ENCODE peak calls at places on chromosomes 1 and 21, in nine cellular contexts. One of them, this sample, is unnamed.

GRCh38 chr1:222911866-222912265 is 97.0 kb downstream of the DISP1 start:
- DNase-seq in prostate gland: no peak
- DNase-seq in GM10248: no peak
- DNase-seq in dorsolateral prefrontal cortex: no peak
- DNase-seq in GM13976: no peak
- DNase-seq in heart right ventricle: no peak
- DNase-seq in fibroblast of lung: peak
- DNase-seq in uterus: no peak
- DNase-seq in mucosa of descending colon: no peak
- DNase-seq in this sample: no peak

GRCh38 chr1:7409278-7409677 is 361.8 kb upstream of the VAMP3 start:
- DNase-seq in GM13976: peak
- DNase-seq in GM10248: no peak
- DNase-seq in uterus: no peak
- DNase-seq in prostate gland: peak
- DNase-seq in dorsolateral prefrontal cortex: peak
- DNase-seq in mucosa of descending colon: peak
- DNase-seq in fibroblast of lung: no peak
- DNase-seq in heart right ventricle: peak
- DNase-seq in this sample: no peak

GRCh38 chr1:7341145-7341900 is 429.8 kb upstream of the VAMP3 start:
- DNase-seq in GM13976: no peak
- DNase-seq in GM10248: no peak
- DNase-seq in fibroblast of lung: peak
- DNase-seq in prostate gland: no peak
- DNase-seq in dorsolateral prefrontal cortex: no peak
- DNase-seq in heart right ventricle: no peak
- DNase-seq in mucosa of descending colon: peak
- DNase-seq in uterus: no peak
- DNase-seq in this sample: no peak

GRCh38 chr1:207762622-207763021 is 10.8 kb downstream of the CD46 start:
- DNase-seq in prostate gland: no peak
- DNase-seq in heart right ventricle: no peak
- DNase-seq in fibroblast of lung: no peak
- DNase-seq in dorsolateral prefrontal cortex: no peak
- DNase-seq in GM13976: no peak
- DNase-seq in uterus: no peak
- DNase-seq in GM10248: no peak
- DNase-seq in mucosa of descending colon: no peak
- DNase-seq in this sample: no peak

GRCh38 chr1:15939181-15940109 is 36.5 kb downstream of the ZBTB17 start:
- DNase-seq in GM10248: no peak
- DNase-seq in prostate gland: peak
- DNase-seq in mucosa of descending colon: peak
- DNase-seq in GM13976: peak
- DNase-seq in uterus: peak
- DNase-seq in dorsolateral prefrontal cortex: no peak
- DNase-seq in heart right ventricle: no peak
- DNase-seq in fibroblast of lung: peak
- DNase-seq in this sample: no peak

GRCh38 chr1:188062456-188062855 is 1233.7 kb downstream of the PLA2G4A start:
- DNase-seq in prostate gland: no peak
- DNase-seq in GM13976: no peak
- DNase-seq in heart right ventricle: no peak
- DNase-seq in uterus: no peak
- DNase-seq in fibroblast of lung: peak
- DNase-seq in GM10248: no peak
- DNase-seq in mucosa of descending colon: no peak
- DNase-seq in dorsolateral prefrontal cortex: no peak
- DNase-seq in this sample: no peak

GRCh38 chr1:44405041-44405803 is at the start of gene RNF220:
- DNase-seq in dorsolateral prefrontal cortex: peak
- DNase-seq in GM13976: peak
- DNase-seq in heart right ventricle: peak
- DNase-seq in mucosa of descending colon: peak
- DNase-seq in prostate gland: peak
- DNase-seq in fibroblast of lung: peak
- DNase-seq in uterus: no peak
- DNase-seq in GM10248: peak
- DNase-seq in this sample: peak

GRCh38 chr1:43947061-43947889 is 525 bp downstream of the IPO13 start:
- DNase-seq in GM13976: no peak
- DNase-seq in mucosa of descending colon: no peak
- DNase-seq in prostate gland: no peak
- DNase-seq in dorsolateral prefrontal cortex: no peak
- DNase-seq in uterus: peak
- DNase-seq in GM10248: no peak
- DNase-seq in heart right ventricle: peak
- DNase-seq in fibroblast of lung: no peak
- DNase-seq in this sample: peak

GRCh38 chr1:35769759-35770446 is at the start of gene CLSPN:
- DNase-seq in GM13976: peak
- DNase-seq in prostate gland: peak
- DNase-seq in heart right ventricle: peak
- DNase-seq in GM10248: peak
- DNase-seq in fibroblast of lung: peak
- DNase-seq in dorsolateral prefrontal cortex: peak
- DNase-seq in mucosa of descending colon: peak
- DNase-seq in uterus: peak
- DNase-seq in this sample: peak

GRCh38 chr1:35768350-35769187 is 1.2 kb downstream of the CLSPN start:
- DNase-seq in mucosa of descending colon: no peak
- DNase-seq in heart right ventricle: no peak
- DNase-seq in GM10248: peak
- DNase-seq in fibroblast of lung: no peak
- DNase-seq in GM13976: peak
- DNase-seq in prostate gland: no peak
- DNase-seq in dorsolateral prefrontal cortex: no peak
- DNase-seq in uterus: no peak
- DNase-seq in this sample: no peak

GRCh38 chr1:35764283-35764682 is 5.5 kb downstream of the CLSPN start:
- DNase-seq in heart right ventricle: no peak
- DNase-seq in dorsolateral prefrontal cortex: no peak
- DNase-seq in prostate gland: no peak
- DNase-seq in mucosa of descending colon: no peak
- DNase-seq in GM10248: no peak
- DNase-seq in fibroblast of lung: no peak
- DNase-seq in GM13976: no peak
- DNase-seq in uterus: no peak
- DNase-seq in this sample: no peak

GRCh38 chr1:35773711-35774110 is 3.9 kb upstream of the CLSPN start:
- DNase-seq in fibroblast of lung: no peak
- DNase-seq in mucosa of descending colon: no peak
- DNase-seq in GM13976: no peak
- DNase-seq in prostate gland: no peak
- DNase-seq in GM10248: no peak
- DNase-seq in dorsolateral prefrontal cortex: no peak
- DNase-seq in heart right ventricle: no peak
- DNase-seq in uterus: no peak
- DNase-seq in this sample: no peak

GRCh38 chr1:35769188-35769758 is 505 bp downstream of the CLSPN start:
- DNase-seq in dorsolateral prefrontal cortex: peak
- DNase-seq in mucosa of descending colon: peak
- DNase-seq in GM13976: peak
- DNase-seq in fibroblast of lung: peak
- DNase-seq in heart right ventricle: peak
- DNase-seq in prostate gland: peak
- DNase-seq in GM10248: peak
- DNase-seq in uterus: peak
- DNase-seq in this sample: peak
- TF ChIP-seq CTCF in dorsolateral prefrontal cortex: no peak
- TF ChIP-seq CTCF in mucosa of descending colon: no peak
- TF ChIP-seq CTCF in GM13976: peak
- TF ChIP-seq CTCF in fibroblast of lung: peak
- TF ChIP-seq CTCF in heart right ventricle: peak
- TF ChIP-seq CTCF in prostate gland: peak
- TF ChIP-seq CTCF in GM10248: no peak
- TF ChIP-seq CTCF in uterus: no peak
- TF ChIP-seq CTCF in this sample: peak

GRCh38 chr1:228393268-228393699 is 13.4 kb downstream of the TRIM11 start:
- DNase-seq in uterus: no peak
- DNase-seq in mucosa of descending colon: peak
- DNase-seq in prostate gland: no peak
- DNase-seq in GM13976: no peak
- DNase-seq in heart right ventricle: no peak
- DNase-seq in GM10248: no peak
- DNase-seq in dorsolateral prefrontal cortex: peak
- DNase-seq in fibroblast of lung: peak
- DNase-seq in this sample: no peak

GRCh38 chr1:228392111-228392936 is 14.3 kb downstream of the TRIM11 start:
- DNase-seq in GM13976: no peak
- DNase-seq in heart right ventricle: no peak
- DNase-seq in mucosa of descending colon: no peak
- DNase-seq in GM10248: no peak
- DNase-seq in uterus: no peak
- DNase-seq in fibroblast of lung: peak
- DNase-seq in dorsolateral prefrontal cortex: peak
- DNase-seq in prostate gland: no peak
- DNase-seq in this sample: no peak

GRCh38 chr1:228391411-228392020 is 15.1 kb downstream of the TRIM11 start:
- DNase-seq in mucosa of descending colon: no peak
- DNase-seq in prostate gland: no peak
- DNase-seq in dorsolateral prefrontal cortex: peak
- DNase-seq in GM10248: no peak
- DNase-seq in uterus: no peak
- DNase-seq in GM13976: no peak
- DNase-seq in heart right ventricle: no peak
- DNase-seq in fibroblast of lung: no peak
- DNase-seq in this sample: no peak

GRCh38 chr1:228394571-228395394 is 11.9 kb downstream of the TRIM11 start:
- DNase-seq in uterus: peak
- DNase-seq in GM13976: no peak
- DNase-seq in GM10248: no peak
- DNase-seq in mucosa of descending colon: no peak
- DNase-seq in fibroblast of lung: no peak
- DNase-seq in dorsolateral prefrontal cortex: peak
- DNase-seq in prostate gland: no peak
- DNase-seq in heart right ventricle: no peak
- DNase-seq in this sample: no peak

DNA sequence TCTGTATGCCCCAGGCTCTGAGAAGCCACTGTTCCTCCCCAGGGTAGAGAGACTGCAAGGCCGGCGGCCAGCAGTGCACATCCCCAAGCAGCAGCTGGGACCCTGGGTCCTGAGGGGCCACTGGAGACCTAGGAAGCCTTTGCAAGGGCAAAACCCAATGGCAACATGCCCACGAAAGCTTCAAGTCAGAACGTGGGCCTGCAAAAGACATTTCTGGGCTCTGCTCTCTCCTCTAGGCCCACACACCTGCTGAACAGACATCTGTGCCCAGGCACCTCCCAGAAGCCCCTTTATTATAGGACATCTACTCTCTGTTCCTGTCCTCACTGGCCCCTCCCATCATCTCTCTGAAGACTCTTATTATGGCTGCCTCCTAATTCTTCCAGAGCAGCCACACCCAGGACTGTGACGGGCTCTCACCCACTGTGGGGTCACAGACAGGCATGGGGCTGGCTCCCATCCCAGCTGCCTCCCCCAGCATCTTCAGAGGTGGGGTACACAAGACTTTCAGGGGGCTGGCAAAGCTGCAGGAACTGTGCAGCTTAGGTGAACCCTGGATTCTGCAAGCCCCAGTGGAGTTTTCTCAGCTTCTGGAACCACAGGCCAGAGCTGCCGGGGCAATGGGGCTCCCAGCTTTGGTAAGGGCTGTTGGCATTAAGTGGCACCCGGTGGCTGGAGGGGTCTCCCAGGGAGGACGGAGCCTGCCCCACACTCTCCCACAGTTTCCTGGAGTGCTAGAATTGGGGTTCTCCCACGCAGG is 12.6 kb downstream of the TRIM11 start:
- DNase-seq in GM10248: no peak
- DNase-seq in uterus: no peak
- DNase-seq in GM13976: no peak
- DNase-seq in fibroblast of lung: no peak
- DNase-seq in dorsolateral prefrontal cortex: peak
- DNase-seq in mucosa of descending colon: no peak
- DNase-seq in heart right ventricle: no peak
- DNase-seq in prostate gland: no peak
- DNase-seq in this sample: no peak
- TF ChIP-seq CTCF in GM10248: no peak
- TF ChIP-seq CTCF in uterus: no peak
- TF ChIP-seq CTCF in GM13976: no peak
- TF ChIP-seq CTCF in fibroblast of lung: no peak
- TF ChIP-seq CTCF in dorsolateral prefrontal cortex: no peak
- TF ChIP-seq CTCF in mucosa of descending colon: no peak
- TF ChIP-seq CTCF in heart right ventricle: no peak
- TF ChIP-seq CTCF in prostate gland: no peak
- TF ChIP-seq CTCF in this sample: no peak

GRCh38 chr21:39204134-39204533 is 20.9 kb upstream of the PSMG1 start:
- DNase-seq in dorsolateral prefrontal cortex: no peak
- DNase-seq in mucosa of descending colon: no peak
- DNase-seq in heart right ventricle: no peak
- DNase-seq in prostate gland: no peak
- DNase-seq in GM10248: no peak
- DNase-seq in fibroblast of lung: no peak
- DNase-seq in GM13976: no peak
- DNase-seq in uterus: no peak
- DNase-seq in this sample: no peak
- TF ChIP-seq CTCF in dorsolateral prefrontal cortex: no peak
- TF ChIP-seq CTCF in mucosa of descending colon: no peak
- TF ChIP-seq CTCF in heart right ventricle: no peak
- TF ChIP-seq CTCF in prostate gland: no peak
- TF ChIP-seq CTCF in GM10248: no peak
- TF ChIP-seq CTCF in fibroblast of lung: peak
- TF ChIP-seq CTCF in GM13976: no peak
- TF ChIP-seq CTCF in uterus: no peak
- TF ChIP-seq CTCF in this sample: peak

GRCh38 chr1:153973478-153973877 is 4.0 kb downstream of the JTB start:
- DNase-seq in GM13976: no peak
- DNase-seq in heart right ventricle: no peak
- DNase-seq in dorsolateral prefrontal cortex: no peak
- DNase-seq in prostate gland: no peak
- DNase-seq in GM10248: no peak
- DNase-seq in fibroblast of lung: no peak
- DNase-seq in mucosa of descending colon: no peak
- DNase-seq in uterus: no peak
- DNase-seq in this sample: no peak

GRCh38 chr1:153978274-153978909 is 918 bp upstream of the JTB start:
- DNase-seq in GM10248: no peak
- DNase-seq in uterus: no peak
- DNase-seq in mucosa of descending colon: no peak
- DNase-seq in fibroblast of lung: no peak
- DNase-seq in heart right ventricle: no peak
- DNase-seq in prostate gland: no peak
- DNase-seq in dorsolateral prefrontal cortex: no peak
- DNase-seq in GM13976: no peak
- DNase-seq in this sample: no peak

GRCh38 chr1:153973071-153973470 is 4.4 kb downstream of the JTB start:
- DNase-seq in mucosa of descending colon: no peak
- DNase-seq in fibroblast of lung: no peak
- DNase-seq in prostate gland: no peak
- DNase-seq in heart right ventricle: no peak
- DNase-seq in GM10248: no peak
- DNase-seq in dorsolateral prefrontal cortex: no peak
- DNase-seq in GM13976: no peak
- DNase-seq in uterus: no peak
- DNase-seq in this sample: no peak

GRCh38 chr1:153976819-153977249 is 640 bp downstream of the JTB start:
- DNase-seq in heart right ventricle: no peak
- DNase-seq in uterus: no peak
- DNase-seq in GM13976: no peak
- DNase-seq in prostate gland: peak
- DNase-seq in fibroblast of lung: no peak
- DNase-seq in GM10248: no peak
- DNase-seq in mucosa of descending colon: no peak
- DNase-seq in dorsolateral prefrontal cortex: no peak
- DNase-seq in this sample: no peak

DNA sequence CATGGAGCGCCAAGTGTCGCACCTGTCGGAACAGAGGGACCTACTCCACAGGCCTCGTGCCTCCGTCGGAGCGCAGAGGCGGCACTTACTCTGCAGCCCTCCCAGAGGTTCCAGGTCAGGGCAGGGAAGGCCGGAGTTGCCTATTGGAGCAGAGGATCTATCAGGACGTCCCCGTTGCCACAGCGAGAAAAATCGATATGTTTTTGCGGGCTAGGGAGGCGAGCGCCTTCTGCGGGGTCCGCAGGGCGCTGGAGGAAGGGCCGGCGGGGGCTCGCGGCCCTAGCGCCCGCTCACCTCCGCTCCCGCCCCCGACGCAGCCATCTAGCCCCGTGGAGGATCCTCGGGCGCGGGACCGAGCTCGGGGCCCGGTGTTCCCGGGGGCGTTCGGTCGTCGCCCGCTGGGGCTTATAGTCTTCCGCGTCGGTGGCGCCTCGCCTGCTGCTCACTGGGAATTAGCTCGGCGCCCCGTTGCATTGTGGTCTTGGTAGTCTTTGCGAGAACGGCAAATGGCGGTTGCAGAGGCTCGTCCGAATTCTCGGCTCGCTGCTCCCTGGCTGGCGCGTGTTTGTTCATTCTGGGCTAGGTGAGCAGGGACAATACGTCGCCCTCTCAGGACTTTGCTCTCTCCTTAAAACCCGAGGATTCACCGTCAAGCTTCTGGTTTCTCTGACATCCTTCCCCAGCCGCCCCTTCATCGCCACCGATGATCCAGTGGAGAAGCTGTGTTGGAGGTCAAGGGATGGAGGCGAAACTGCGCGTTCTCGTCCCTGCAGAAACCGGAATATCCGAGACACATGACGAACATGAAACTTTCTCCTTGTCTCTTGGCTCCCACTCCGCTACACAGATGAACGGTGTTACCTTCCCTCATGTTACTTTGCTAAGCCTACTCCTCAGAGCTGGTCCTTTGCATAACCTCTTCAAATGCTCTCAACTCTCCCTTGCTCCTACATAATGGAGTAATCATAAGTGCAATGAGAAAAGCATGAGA is at the start of gene JTB:
- DNase-seq in heart right ventricle: peak
- DNase-seq in GM13976: peak
- DNase-seq in dorsolateral prefrontal cortex: peak
- DNase-seq in fibroblast of lung: peak
- DNase-seq in uterus: peak
- DNase-seq in mucosa of descending colon: peak
- DNase-seq in prostate gland: peak
- DNase-seq in GM10248: peak
- DNase-seq in this sample: peak
- TF ChIP-seq CTCF in heart right ventricle: no peak
- TF ChIP-seq CTCF in GM13976: no peak
- TF ChIP-seq CTCF in dorsolateral prefrontal cortex: no peak
- TF ChIP-seq CTCF in fibroblast of lung: no peak
- TF ChIP-seq CTCF in uterus: no peak
- TF ChIP-seq CTCF in mucosa of descending colon: peak
- TF ChIP-seq CTCF in prostate gland: peak
- TF ChIP-seq CTCF in GM10248: no peak
- TF ChIP-seq CTCF in this sample: no peak

This sample was measured in activated CD8-positive, alpha-beta T cell treated with anti-CD3 and anti-CD28 coated beads for 36 hours.